ENCODE peak calls at places on chromosome X, in four cellular contexts. One of them, this sample, is unnamed.

GRCh38 chrX:50700921-50701320 is 113.1 kb downstream of the SHROOM4 start:
- DNase-seq in GM12878: no peak
- DNase-seq in K562: no peak
- DNase-seq in HepG2: no peak
- DNase-seq in this sample: no peak

GRCh38 chrX:144275403-144275802 is 391.5 kb downstream of the UBE2NL start:
- DNase-seq in GM12878: no peak
- DNase-seq in K562: no peak
- DNase-seq in HepG2: no peak
- DNase-seq in this sample: no peak

GRCh38 chrX:36859231-36859630 is 148.9 kb upstream of the FAM47C start:
- DNase-seq in GM12878: no peak
- DNase-seq in K562: no peak
- DNase-seq in HepG2: no peak
- DNase-seq in this sample: no peak

GRCh38 chrX:134749651-134750450 is 91.6 kb upstream of the PLAC1 start:
- DNase-seq in GM12878: no peak
- DNase-seq in K562: no peak
- DNase-seq in HepG2: no peak
- DNase-seq in this sample: no peak

GRCh38 chrX:150897371-150898319 is 823 bp downstream of the CD99L2 start:
- DNase-seq in GM12878: no peak
- DNase-seq in K562: peak; percentile 41
- DNase-seq in HepG2: no peak
- DNase-seq in this sample: no peak

GRCh38 chrX:129737921-129738320 is 858 bp upstream of the XPNPEP2 start:
- DNase-seq in GM12878: no peak
- DNase-seq in K562: no peak
- DNase-seq in HepG2: no peak
- DNase-seq in this sample: no peak

GRCh38 chrX:16429391-16429790 is 220.6 kb upstream of the S100G start:
- DNase-seq in GM12878: no peak
- DNase-seq in K562: no peak
- DNase-seq in HepG2: no peak
- DNase-seq in this sample: no peak

GRCh38 chrX:19188566-19188965 is 66.3 kb upstream of the ADGRG2 start:
- DNase-seq in GM12878: no peak
- DNase-seq in K562: no peak
- DNase-seq in HepG2: no peak
- DNase-seq in this sample: no peak

GRCh38 chrX:413322-414201 is 26.9 kb upstream of the PPP2R3B start:
- DNase-seq in GM12878: no peak
- DNase-seq in K562: no peak
- DNase-seq in HepG2: no peak
- DNase-seq in this sample: no peak

GRCh38 chrX:47240619-47241018 is 7.8 kb downstream of the USP11 start:
- DNase-seq in GM12878: no peak
- DNase-seq in K562: no peak
- DNase-seq in HepG2: no peak
- DNase-seq in this sample: no peak

GRCh38 chrX:9486786-9487185 is 21.9 kb downstream of the TBL1X start:
- DNase-seq in GM12878: no peak
- DNase-seq in K562: no peak
- DNase-seq in HepG2: no peak
- DNase-seq in this sample: no peak

GRCh38 chrX:65644621-65645287 is 22.7 kb upstream of the MSN start:
- DNase-seq in GM12878: no peak
- DNase-seq in K562: peak; percentile 39
- DNase-seq in HepG2: no peak
- DNase-seq in this sample: no peak
- TF ChIP-seq FOXK2 in GM12878: no peak
- TF ChIP-seq FOXK2 in K562: no peak
- TF ChIP-seq FOXK2 in HepG2: no peak
- TF ChIP-seq FOXK2 in this sample: no peak

GRCh38 chrX:45778621-45779020 is 577.9 kb upstream of the DIPK2B start:
- DNase-seq in GM12878: no peak
- DNase-seq in K562: no peak
- DNase-seq in HepG2: no peak
- DNase-seq in this sample: no peak

GRCh38 chrX:45771114-45771513 is 570.4 kb upstream of the DIPK2B start:
- DNase-seq in GM12878: no peak
- DNase-seq in K562: peak; percentile 15
- DNase-seq in HepG2: peak; percentile 51
- DNase-seq in this sample: peak; percentile 25

GRCh38 chrX:45775462-45775861 is 574.8 kb upstream of the DIPK2B start:
- DNase-seq in GM12878: no peak
- DNase-seq in K562: no peak
- DNase-seq in HepG2: no peak
- DNase-seq in this sample: no peak

GRCh38 chrX:45771560-45772340 is 571.1 kb upstream of the DIPK2B start:
- DNase-seq in GM12878: no peak
- DNase-seq in K562: no peak
- DNase-seq in HepG2: no peak
- DNase-seq in this sample: no peak

GRCh38 chrX:45774961-45775360 is 574.3 kb upstream of the DIPK2B start:
- DNase-seq in GM12878: no peak
- DNase-seq in K562: no peak
- DNase-seq in HepG2: no peak
- DNase-seq in this sample: no peak
- TF ChIP-seq FOXK2 in GM12878: no peak
- TF ChIP-seq FOXK2 in K562: no peak
- TF ChIP-seq FOXK2 in HepG2: no peak
- TF ChIP-seq FOXK2 in this sample: no peak

DNA sequence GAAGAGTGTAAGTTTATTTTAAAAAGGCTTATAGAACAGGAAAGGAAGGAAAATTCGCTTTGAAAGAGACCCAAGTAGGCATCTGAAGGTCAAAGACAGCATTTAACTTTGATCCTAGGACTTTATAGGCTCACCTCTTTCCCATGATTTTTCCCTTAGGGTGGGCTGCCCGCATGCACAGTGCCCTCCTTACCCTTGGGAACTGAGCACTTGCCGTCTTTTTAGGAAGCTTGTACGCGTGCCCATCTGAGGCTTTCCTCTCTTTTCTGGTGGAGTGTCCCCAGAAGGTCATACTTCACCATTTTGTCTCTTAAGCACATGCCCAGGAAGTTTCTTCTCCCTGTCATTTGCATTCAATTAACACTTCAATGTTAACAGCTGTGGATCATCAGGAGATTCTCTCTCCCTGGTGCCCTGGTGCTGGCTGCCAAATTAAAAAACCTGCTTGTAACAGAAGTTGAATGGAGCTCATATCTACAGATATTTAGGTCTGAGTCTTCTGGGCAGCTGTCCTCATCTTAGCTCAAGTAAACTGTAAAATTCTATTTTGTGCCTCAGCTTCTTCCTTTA is 38.4 kb upstream of the IL9R start:
- DNase-seq in GM12878: no peak
- DNase-seq in K562: no peak
- DNase-seq in HepG2: no peak
- DNase-seq in this sample: no peak
- TF ChIP-seq FOXK2 in GM12878: no peak
- TF ChIP-seq FOXK2 in K562: no peak
- TF ChIP-seq FOXK2 in HepG2: no peak
- TF ChIP-seq FOXK2 in this sample: no peak

GRCh38 chrX:104659037-104659744 is 93.2 kb downstream of the IL1RAPL2 start:
- DNase-seq in GM12878: no peak
- DNase-seq in K562: no peak
- DNase-seq in HepG2: no peak
- DNase-seq in this sample: no peak
- TF ChIP-seq FOXK2 in GM12878: no peak
- TF ChIP-seq FOXK2 in K562: no peak
- TF ChIP-seq FOXK2 in HepG2: no peak
- TF ChIP-seq FOXK2 in this sample: no peak

GRCh38 chrX:46029777-46030176 is 515.4 kb downstream of the ZNF674 start:
- DNase-seq in GM12878: no peak
- DNase-seq in K562: no peak
- DNase-seq in HepG2: no peak
- DNase-seq in this sample: no peak
- TF ChIP-seq FOXK2 in GM12878: no peak
- TF ChIP-seq FOXK2 in K562: no peak
- TF ChIP-seq FOXK2 in HepG2: no peak
- TF ChIP-seq FOXK2 in this sample: no peak

GRCh38 chrX:132216806-132217202 is 2.4 kb downstream of the RAP2C start:
- DNase-seq in GM12878: no peak
- DNase-seq in K562: no peak
- DNase-seq in HepG2: no peak
- DNase-seq in this sample: no peak
- TF ChIP-seq FOXK2 in GM12878: no peak
- TF ChIP-seq FOXK2 in K562: no peak
- TF ChIP-seq FOXK2 in HepG2: no peak
- TF ChIP-seq FOXK2 in this sample: no peak